ENCODE peak calls at places on chromosomes 13 and 19, in seven cellular contexts. N is fibroblast of the aortic adventitia, I is AG10803, S is mammary epithelial cell, K is cardiac muscle cell, B is HFF-Myc, Y is bronchial epithelial cell. F is an unnamed sample.

GRCh38 chr13:112256716-112257497 is 119.2 kb upstream of the SPACA7 start:
- DNase-seq in N (no peak), I (no peak), S (no peak), K (no peak), B (no peak), Y (no peak), F (no peak)

GRCh38 chr13:93226623-93227279 is at the start of gene GPC6:
- DNase-seq in N (peak), I (peak), S (peak), K (peak), B (peak), Y (peak), F (peak)

GRCh38 chr13:57633141-57633949 is 1.8 kb downstream of the PCDH17 start:
- DNase-seq in N (no peak), I (no peak), S (no peak), K (peak), B (no peak), Y (no peak), F (no peak)

GRCh38 chr19:45922281-45922680 is 7.7 kb upstream of the NANOS2 start:
- DNase-seq in N (no peak), I (no peak), S (no peak), K (no peak), B (no peak), Y (no peak), F (no peak)

GRCh38 chr13:18948664-18949488 is 232.7 kb downstream of the TUBA3C start:
- DNase-seq in N (no peak), I (no peak), S (no peak), K (no peak), B (no peak), Y (no peak), F (no peak)

GRCh38 chr19:46179076-46179740 is 31.2 kb downstream of the IGFL2 start:
- DNase-seq in N (no peak), I (no peak), S (no peak), K (no peak), B (no peak), Y (no peak), F (no peak)

GRCh38 chr13:50732712-50733111 is 110.8 kb downstream of the DLEU7 start:
- DNase-seq in N (peak), I (peak), S (peak), K (no peak), B (no peak), Y (peak), F (peak)

GRCh38 chr13:65595881-65596280 is 1634.3 kb downstream of the PCDH9 start:
- DNase-seq in N (peak), I (peak), S (no peak), K (no peak), B (no peak), Y (no peak), F (no peak)

GRCh38 chr19:36572593-36573019 is 486 bp downstream of the ZNF529 start:
- DNase-seq in N (no peak), I (no peak), S (no peak), K (no peak), B (no peak), Y (no peak), F (no peak)

GRCh38 chr13:40059540-40060232 is 404.2 kb downstream of the COG6 start:
- DNase-seq in N (no peak), I (peak), S (peak), K (no peak), B (no peak), Y (peak), F (peak)

GRCh38 chr13:25977216-25977615 is 74.6 kb downstream of the SHISA2 start:
- DNase-seq in N (no peak), I (no peak), S (peak), K (peak), B (no peak), Y (peak), F (no peak)

GRCh38 chr13:76016799-76017198 is 380.7 kb downstream of the LMO7 start:
- DNase-seq in N (peak), I (peak), S (peak), K (no peak), B (peak), Y (peak), F (peak)

GRCh38 chr13:78376033-78376432 is 227.3 kb downstream of the POU4F1 start:
- DNase-seq in N (no peak), I (no peak), S (no peak), K (no peak), B (no peak), Y (no peak), F (no peak)

GRCh38 chr19:15015946-15016542 is 33.2 kb upstream of the CASP14 start:
- DNase-seq in N (no peak), I (no peak), S (peak), K (peak), B (no peak), Y (no peak), F (peak)

GRCh38 chr19:5001547-5002131 is 32.7 kb downstream of the KDM4B start:
- DNase-seq in N (peak), I (peak), S (peak), K (no peak), B (peak), Y (peak), F (peak)

GRCh38 chr13:50916701-50917184 is 7.2 kb downstream of the RNASEH2B start:
- DNase-seq in N (no peak), I (no peak), S (no peak), K (no peak), B (no peak), Y (no peak), F (no peak)

GRCh38 chr19:10852098-10852800 is 4.0 kb downstream of the C19orf38 start:
- DNase-seq in N (peak), I (peak), S (peak), K (no peak), B (no peak), Y (peak), F (peak)

GRCh38 chr19:14795078-14795721 is 16.8 kb upstream of the ADGRE2 start:
- DNase-seq in N (no peak), I (no peak), S (peak), K (no peak), B (no peak), Y (peak), F (peak)

GRCh38 chr13:109500146-109500773 is 286.1 kb downstream of the IRS2 start:
- DNase-seq in N (no peak), I (no peak), S (no peak), K (peak), B (no peak), Y (no peak), F (peak)

GRCh38 chr19:39514840-39515550 is at the start of gene SELENOV:
- DNase-seq in N (no peak), I (no peak), S (no peak), K (peak), B (no peak), Y (no peak), F (no peak)

GRCh38 chr13:100887729-100888151 is 213.1 kb upstream of the TMTC4 start:
- DNase-seq in N (peak), I (peak), S (no peak), K (peak), B (no peak), Y (peak), F (peak)

GRCh38 chr19:3096267-3096901 is 2.2 kb downstream of the GNA11 start:
- DNase-seq in N (no peak), I (no peak), S (no peak), K (no peak), B (no peak), Y (no peak), F (no peak)

GRCh38 chr19:4711211-4711610 is 12.4 kb downstream of the DPP9 start:
- DNase-seq in N (no peak), I (no peak), S (no peak), K (no peak), B (no peak), Y (no peak), F (no peak)

GRCh38 chr13:100125946-100126345 is 37.1 kb downstream of the PCCA start:
- DNase-seq in N (no peak), I (no peak), S (no peak), K (no peak), B (no peak), Y (peak), F (no peak)

GRCh38 chr13:40181203-40181845 is 485.1 kb downstream of the FOXO1 start:
- DNase-seq in N (peak), I (no peak), S (peak), K (peak), B (peak), Y (peak), F (peak)

GRCh38 chr19:50963381-50963780 is 6.0 kb downstream of the KLK6 start:
- DNase-seq in N (no peak), I (no peak), S (no peak), K (no peak), B (no peak), Y (no peak), F (no peak)

GRCh38 chr19:3682741-3683404 is 17.4 kb downstream of the PIP5K1C start:
- DNase-seq in N (peak), I (no peak), S (no peak), K (no peak), B (no peak), Y (no peak), F (peak)

GRCh38 chr13:79673993-79674377 is 193.0 kb downstream of the NDFIP2 start:
- DNase-seq in N (no peak), I (no peak), S (no peak), K (no peak), B (no peak), Y (no peak), F (no peak)

GRCh38 chr19:50835785-50836542 is 2.6 kb upstream of the KLK15 start:
- DNase-seq in N (peak), I (peak), S (peak), K (peak), B (no peak), Y (peak), F (peak)

GRCh38 chr13:73366241-73366640 is 307.4 kb downstream of the KLF5 start:
- DNase-seq in N (no peak), I (no peak), S (no peak), K (no peak), B (no peak), Y (peak), F (no peak)

GRCh38 chr13:44574466-44574855 is 1.7 kb downstream of the TSC22D1 start:
- DNase-seq in N (no peak), I (no peak), S (no peak), K (no peak), B (no peak), Y (peak), F (peak)

GRCh38 chr13:44575035-44575434 is 1.1 kb downstream of the TSC22D1 start:
- DNase-seq in N (no peak), I (no peak), S (peak), K (no peak), B (no peak), Y (peak), F (no peak)

GRCh38 chr13:44575741-44576395 is at the start of gene TSC22D1:
- DNase-seq in N (peak), I (peak), S (peak), K (peak), B (no peak), Y (peak), F (peak)

GRCh38 chr13:44573790-44574465 is 2.2 kb downstream of the TSC22D1 start:
- DNase-seq in N (peak), I (peak), S (peak), K (peak), B (peak), Y (peak), F (peak)

GRCh38 chr13:44573071-44573470 is 3.1 kb downstream of the TSC22D1 start:
- DNase-seq in N (no peak), I (no peak), S (no peak), K (no peak), B (no peak), Y (no peak), F (no peak)
- H3K4me3 ChIP-seq in N (peak), I (peak), S (peak), K (peak), B (peak), Y (no peak), F (peak)

GRCh38 chr19:55160128-55160985 is 2.8 kb upstream of the TNNI3 start:
- DNase-seq in N (peak), I (peak), S (peak), K (peak), B (no peak), Y (peak), F (peak)
- TF ChIP-seq CTCF in N (peak), I (peak), S (peak), K (peak), B (peak), Y (peak), F (peak)

GRCh38 chr19:52691737-52692136 is 43.1 kb downstream of the ZNF611 start:
- DNase-seq in N (no peak), I (no peak), S (no peak), K (no peak), B (no peak), Y (no peak), F (no peak)
- H3K4me3 ChIP-seq in N (no peak), I (no peak), S (no peak), K (no peak), B (no peak), Y (no peak), F (no peak)

DNA sequence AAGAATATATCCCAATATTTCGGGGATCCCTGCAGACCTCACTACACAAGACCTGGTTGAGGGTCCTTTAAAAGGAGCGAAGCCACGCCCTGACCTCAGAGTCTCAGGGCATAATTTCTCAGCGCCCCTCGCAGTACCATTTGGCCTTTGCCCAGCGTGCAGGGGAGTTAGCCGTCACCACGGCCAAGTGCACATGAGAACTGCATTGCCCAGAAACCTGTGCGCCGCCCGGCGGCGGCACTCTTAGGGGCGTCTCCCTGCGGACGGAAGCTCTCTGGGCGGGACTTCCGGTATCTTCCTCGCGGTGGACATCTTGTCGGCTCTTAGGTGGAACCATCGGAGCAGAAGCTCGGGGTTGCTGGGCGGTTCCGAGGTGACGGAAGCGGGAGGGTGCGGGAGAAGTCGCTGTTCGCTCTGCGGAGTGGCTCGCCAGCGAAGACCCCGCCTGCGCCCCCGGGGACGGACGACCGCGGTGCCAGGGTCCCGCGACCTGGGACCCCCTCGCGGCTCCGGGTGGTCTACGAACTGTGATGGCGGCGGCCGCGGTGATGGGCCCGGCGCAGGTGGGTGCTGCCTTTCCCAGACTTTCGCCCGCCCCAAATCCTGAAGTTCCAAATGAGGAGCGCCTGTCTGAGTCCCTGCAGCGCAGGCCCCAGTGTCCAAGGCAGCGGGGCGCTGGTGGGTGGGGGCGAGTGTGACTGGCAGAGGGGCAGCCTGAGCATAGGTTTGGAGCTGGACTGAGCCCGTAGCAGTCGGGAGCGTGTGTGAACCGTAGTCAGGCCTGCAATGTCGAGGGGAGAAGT is at the start of gene ZNF134:
- DNase-seq in N (peak), I (peak), S (peak), K (peak), B (peak), Y (peak), F (peak)
- TF ChIP-seq CTCF in N (peak), I (peak), S (peak), K (peak), B (peak), Y (peak), F (peak)

GRCh38 chr19:1839658-1840540 is 8.4 kb downstream of the REXO1 start:
- DNase-seq in N (no peak), I (no peak), S (no peak), K (no peak), B (no peak), Y (no peak), F (no peak)
- H3K4me3 ChIP-seq in N (no peak), I (no peak), S (no peak), K (no peak), B (no peak), Y (no peak), F (no peak)

DNA sequence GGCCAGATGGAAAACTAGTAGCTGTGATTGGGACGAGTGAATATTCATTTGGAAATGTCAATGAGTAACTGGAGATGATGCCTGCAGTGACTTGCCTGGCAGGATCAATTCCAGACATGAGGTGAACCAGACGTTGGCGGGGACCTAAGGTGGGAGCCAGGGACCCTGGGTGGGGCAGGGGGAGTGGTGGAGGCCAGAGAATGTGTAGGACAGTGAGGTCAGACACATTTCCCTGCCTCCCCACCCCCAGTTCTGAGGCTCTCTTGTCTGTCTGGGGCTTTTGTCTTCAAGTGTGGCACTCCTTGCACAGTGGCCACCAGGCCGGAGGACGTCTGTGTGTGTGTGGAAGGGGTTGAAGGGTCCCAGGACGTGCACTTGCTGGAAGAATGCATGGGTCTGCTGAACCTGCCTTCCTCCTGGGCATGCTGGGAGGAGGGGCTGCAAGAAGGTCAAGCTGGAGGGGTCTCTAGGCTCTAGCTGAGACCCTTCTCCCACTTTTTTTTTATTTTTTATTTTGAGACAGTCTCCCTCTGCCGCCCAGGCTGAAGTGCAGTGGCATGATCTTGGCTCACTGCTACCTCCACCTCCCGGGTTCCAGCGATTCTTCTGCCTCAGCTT is 51.6 kb downstream of the CHST8 start:
- DNase-seq in N (no peak), I (no peak), S (no peak), K (no peak), B (no peak), Y (no peak), F (no peak)
- TF ChIP-seq CTCF in N (no peak), I (no peak), S (no peak), K (no peak), B (no peak), Y (no peak), F (no peak)

DNA sequence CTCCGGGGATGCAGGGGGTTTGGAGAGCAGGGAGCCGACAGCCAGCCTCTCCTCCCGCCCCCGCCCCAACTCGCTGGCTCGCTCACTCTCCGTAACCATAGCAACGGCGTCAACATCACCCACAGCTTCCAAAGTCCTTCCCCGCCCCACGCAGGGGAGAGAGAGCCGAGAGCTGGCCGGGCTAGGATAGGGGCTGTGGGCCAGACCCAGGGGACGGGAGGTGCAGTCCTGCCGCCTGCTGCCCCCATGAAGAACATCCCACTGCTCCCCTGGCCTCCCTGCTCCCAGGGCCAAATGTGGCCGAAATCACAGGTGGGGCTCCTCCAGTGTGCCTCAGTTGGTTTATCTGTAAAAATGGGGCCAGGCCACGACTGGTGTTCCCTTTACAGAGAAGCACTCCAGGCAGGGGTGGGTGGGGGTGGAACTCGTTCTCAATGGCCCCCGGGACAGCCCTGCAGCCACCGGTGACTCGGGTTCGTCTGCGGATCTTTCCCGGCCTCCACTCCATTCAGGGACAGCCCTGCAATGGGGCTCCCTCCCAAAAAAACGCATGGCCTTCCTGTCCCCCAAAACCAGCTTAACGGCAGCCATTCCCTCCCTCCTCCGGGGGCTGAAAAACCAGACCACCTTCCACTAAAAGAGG is 3.1 kb downstream of the KLF16 start:
- DNase-seq in N (peak), I (peak), S (no peak), K (peak), B (peak), Y (peak), F (peak)
- H3K4me3 ChIP-seq in N (peak), I (peak), S (peak), K (no peak), B (peak), Y (peak), F (peak)

DNA sequence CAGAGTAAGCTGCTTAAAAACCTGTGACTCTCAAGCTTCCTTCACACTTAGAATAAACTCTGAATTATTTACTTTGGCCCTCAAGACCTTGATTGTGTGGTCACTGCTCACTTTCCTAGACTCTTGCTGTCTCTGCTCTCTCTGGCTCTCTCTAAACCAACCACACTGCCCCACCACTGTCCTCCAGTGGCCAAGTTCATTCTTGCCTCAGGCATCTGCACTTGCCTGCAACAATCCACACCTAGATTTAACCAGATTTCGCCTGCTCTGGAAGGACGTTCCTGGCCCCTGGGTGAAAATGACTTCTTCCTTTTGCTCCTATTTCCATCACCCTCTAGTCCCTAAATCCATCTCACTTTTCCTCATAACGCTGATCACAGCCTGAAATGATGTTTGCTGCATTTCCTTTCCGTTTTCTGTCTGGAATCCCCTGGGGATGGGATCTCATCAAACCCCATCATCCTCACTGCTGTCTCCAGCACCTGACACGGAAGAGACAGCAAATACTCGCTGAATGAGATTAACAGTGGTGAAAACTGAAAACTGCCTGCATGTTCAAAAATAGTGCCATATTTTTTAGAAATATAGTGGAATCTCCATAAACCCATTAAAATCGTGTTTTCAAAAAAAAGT is 232.6 kb downstream of the UQCRFS1 start:
- DNase-seq in N (peak), I (peak), S (no peak), K (peak), B (no peak), Y (no peak), F (no peak)
- TF ChIP-seq CTCF in N (peak), I (peak), S (no peak), K (peak), B (no peak), Y (no peak), F (no peak)

F was measured in fibroblast of villous mesenchyme.